ENCODE peak calls at places on chromosomes 11 and 22, in four cellular contexts. D, G, V and Y are unnamed samples.

GRCh38 chr11:44333271-44334218 is 23.6 kb upstream of the ALX4 start:
- DNase-seq in D (no peak), G (peak; percentile 21), V (no peak), Y (no peak)

GRCh38 chr11:64935634-64936081 is at the start of gene GPHA2:
- DNase-seq in D (peak; percentile 64), G (no peak), V (no peak), Y (peak; percentile 45)

GRCh38 chr11:113021111-113021510 is 59.9 kb downstream of the NCAM1 start:
- DNase-seq in D (no peak), G (no peak), V (no peak), Y (no peak)

GRCh38 chr11:36411202-36411640 is 98.9 kb downstream of the TRAF6 start:
- DNase-seq in D (no peak), G (no peak), V (no peak), Y (no peak)

GRCh38 chr11:82750643-82751139 is 17.0 kb upstream of the FAM181B start:
- DNase-seq in D (no peak), G (no peak), V (no peak), Y (peak; percentile 81)

GRCh38 chr22:49502126-49502826 is 325.4 kb downstream of the BRD1 start:
- DNase-seq in D (no peak), G (no peak), V (no peak), Y (no peak)

GRCh38 chr11:19935507-19935906 is 222.9 kb downstream of the NAV2 start:
- DNase-seq in D (no peak), G (peak; percentile 39), V (no peak), Y (no peak)

GRCh38 chr11:2143652-2144548 is 4.7 kb upstream of the IGF2 start:
- DNase-seq in D (peak; percentile 49), G (peak; percentile 40), V (no peak), Y (no peak)

GRCh38 chr11:6365659-6366058 is 24.6 kb upstream of the SMPD1 start:
- DNase-seq in D (no peak), G (no peak), V (no peak), Y (no peak)

DNA sequence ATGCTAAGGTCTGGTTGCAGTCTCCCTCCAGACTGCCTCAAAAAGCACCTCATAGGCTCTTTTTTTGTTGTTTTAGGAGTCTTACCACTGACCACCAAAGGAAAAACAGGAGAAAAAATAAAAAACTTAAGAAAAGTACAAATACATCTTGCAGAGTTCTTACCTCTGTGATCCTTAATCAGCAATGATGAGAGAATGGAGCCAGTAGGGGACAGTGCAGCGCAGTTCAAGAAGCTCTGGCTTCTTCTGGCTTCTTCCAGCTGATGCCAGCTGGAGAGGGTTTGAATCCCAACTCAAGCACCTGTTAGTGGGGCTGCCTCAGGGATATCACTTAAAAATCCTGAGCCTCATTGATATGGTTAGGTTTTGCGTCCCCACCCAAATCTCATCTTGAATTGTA is 223.3 kb upstream of the ISX start:
- DNase-seq in D (no peak), G (no peak), V (no peak), Y (peak; percentile 33)
- TF ChIP-seq CTCF in D (no peak), G (no peak), V (no peak), Y (peak; percentile 75)

GRCh38 chr22:39520874-39521857 is 804 bp downstream of the ATF4 start:
- DNase-seq in D (peak; percentile 76), G (peak; percentile 73), V (peak; percentile 66), Y (peak; percentile 69)

GRCh38 chr22:39520054-39520873 is at the start of gene ATF4:
- DNase-seq in D (peak; percentile 94), G (peak; percentile 99), V (peak; percentile 98), Y (peak; percentile 98)

GRCh38 chr22:39518996-39519680 is 1.2 kb upstream of the ATF4 start:
- DNase-seq in D (no peak), G (no peak), V (no peak), Y (peak; percentile 62)

GRCh38 chr22:39518124-39518786 is 2.1 kb upstream of the ATF4 start:
- DNase-seq in D (no peak), G (no peak), V (no peak), Y (no peak)

DNA sequence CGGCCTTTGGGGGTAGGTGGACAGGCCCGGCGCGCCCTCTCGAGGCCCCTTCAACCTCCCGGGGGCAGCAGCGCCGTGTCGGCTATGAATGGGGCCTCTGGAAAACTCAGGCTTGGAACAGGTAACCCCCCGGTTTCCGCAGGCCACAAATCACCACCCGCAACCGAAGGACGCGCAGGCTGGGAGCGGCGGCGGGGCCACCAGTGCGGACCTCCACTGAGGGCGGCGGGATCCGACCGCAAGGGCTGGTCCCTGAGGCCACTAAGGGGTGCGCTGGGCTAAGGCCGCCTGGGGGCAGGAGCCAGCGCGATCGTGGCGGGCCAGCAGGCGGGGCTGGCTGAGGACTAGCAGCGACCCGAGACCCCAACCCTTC is 695 bp upstream of the ATF4 start:
- DNase-seq in D (no peak), G (peak; percentile 64), V (peak; percentile 57), Y (peak; percentile 72)
- TF ChIP-seq CTCF in D (peak; percentile 10), G (peak; percentile 40), V (peak; percentile 12), Y (peak; percentile 32)

DNA sequence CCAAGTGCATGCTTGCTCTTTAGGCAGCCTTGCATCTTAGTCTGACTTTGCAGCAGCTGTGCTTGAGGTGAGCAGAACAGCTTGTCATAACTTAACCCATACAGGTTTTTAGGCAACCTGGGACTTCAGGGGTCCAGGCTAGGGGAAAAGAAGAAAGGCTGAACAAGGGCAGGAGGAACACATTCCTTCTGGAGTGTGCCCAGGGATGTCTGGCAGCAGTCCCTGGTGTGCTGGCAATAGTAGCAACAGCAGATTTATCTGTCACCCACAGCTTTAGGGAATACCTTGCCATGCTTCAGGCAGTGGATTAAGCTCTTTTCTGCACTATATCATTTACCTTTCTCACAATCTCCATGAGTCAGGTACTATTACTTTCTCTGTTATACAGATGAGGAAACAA is 513.0 kb downstream of the RAB38 start:
- DNase-seq in D (no peak), G (no peak), V (no peak), Y (no peak)
- TF ChIP-seq CTCF in D (no peak), G (no peak), V (no peak), Y (no peak)

GRCh38 chr11:93775289-93775688 is 8.8 kb upstream of the MED17 start:
- DNase-seq in D (peak; percentile 17), G (no peak), V (no peak), Y (peak; percentile 19)
- TF ChIP-seq CTCF in D (no peak), G (no peak), V (no peak), Y (peak; percentile 35)

DNA sequence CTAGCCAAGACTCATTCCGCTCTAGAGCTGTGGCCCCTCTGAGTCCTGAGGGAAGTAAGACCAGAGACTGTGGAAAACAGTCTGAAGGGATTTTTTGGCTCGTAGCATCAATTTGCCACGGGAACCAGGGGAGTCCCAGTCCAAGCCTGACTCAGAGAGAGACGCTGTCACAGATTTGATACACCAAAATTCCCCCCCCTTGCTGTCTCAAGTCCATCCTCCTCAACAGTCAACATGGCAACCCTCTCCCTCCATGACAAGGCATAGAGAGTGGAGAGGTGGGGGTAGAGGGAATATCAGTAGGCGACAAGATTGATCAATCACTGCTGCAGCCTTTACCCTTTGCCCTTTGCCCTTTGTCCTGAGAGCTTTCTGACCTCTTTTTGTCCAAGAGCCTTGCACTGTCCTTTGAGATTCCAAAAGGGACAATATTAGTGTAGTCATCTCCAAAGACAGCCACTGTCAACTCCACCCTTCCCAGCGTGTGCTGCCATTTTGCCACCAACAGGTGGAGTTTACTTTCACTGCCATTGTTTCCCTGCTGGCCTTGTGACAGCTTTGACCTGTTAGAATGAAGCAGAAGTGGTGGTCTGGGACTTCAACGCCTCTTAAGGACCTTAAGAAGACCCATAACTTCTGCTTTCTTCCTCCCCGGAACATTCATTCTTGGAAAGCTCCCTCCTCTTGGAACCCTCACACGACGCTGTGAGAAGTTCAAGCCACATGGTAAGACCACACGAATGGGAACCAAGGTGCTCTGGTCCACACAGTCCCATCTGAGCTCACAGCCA is 7.3 kb downstream of the SLC15A3 start:
- DNase-seq in D (no peak), G (no peak), V (no peak), Y (no peak)
- TF ChIP-seq CTCF in D (peak; percentile 26), G (peak; percentile 21), V (no peak), Y (peak; percentile 43)

GRCh38 chr22:33798401-33798800 is 121.9 kb downstream of the LARGE1 start:
- DNase-seq in D (no peak), G (no peak), V (no peak), Y (no peak)

GRCh38 chr22:33793464-33793863 is 126.8 kb downstream of the LARGE1 start:
- DNase-seq in D (no peak), G (no peak), V (no peak), Y (no peak)

GRCh38 chr22:33792837-33793236 is 127.4 kb downstream of the LARGE1 start:
- DNase-seq in D (peak; percentile 29), G (no peak), V (no peak), Y (no peak)

GRCh38 chr22:33796494-33796893 is 123.8 kb downstream of the LARGE1 start:
- DNase-seq in D (no peak), G (no peak), V (no peak), Y (no peak)
- TF ChIP-seq CTCF in D (no peak), G (no peak), V (no peak), Y (peak; percentile 17)

GRCh38 chr22:39375646-39376045 is 23.9 kb upstream of the TAB1 start:
- DNase-seq in D (no peak), G (no peak), V (no peak), Y (no peak)

GRCh38 chr22:39380331-39380730 is 19.2 kb upstream of the TAB1 start:
- DNase-seq in D (no peak), G (no peak), V (no peak), Y (no peak)

GRCh38 chr22:39369186-39369585 is 19.4 kb downstream of the SYNGR1 start:
- DNase-seq in D (no peak), G (no peak), V (no peak), Y (no peak)

GRCh38 chr22:39374191-39374590 is 24.4 kb downstream of the SYNGR1 start:
- DNase-seq in D (no peak), G (no peak), V (no peak), Y (no peak)

GRCh38 chr22:39374801-39375200 is 24.8 kb upstream of the TAB1 start:
- DNase-seq in D (no peak), G (no peak), V (no peak), Y (no peak)
- TF ChIP-seq CTCF in D (no peak), G (no peak), V (no peak), Y (no peak)

DNA sequence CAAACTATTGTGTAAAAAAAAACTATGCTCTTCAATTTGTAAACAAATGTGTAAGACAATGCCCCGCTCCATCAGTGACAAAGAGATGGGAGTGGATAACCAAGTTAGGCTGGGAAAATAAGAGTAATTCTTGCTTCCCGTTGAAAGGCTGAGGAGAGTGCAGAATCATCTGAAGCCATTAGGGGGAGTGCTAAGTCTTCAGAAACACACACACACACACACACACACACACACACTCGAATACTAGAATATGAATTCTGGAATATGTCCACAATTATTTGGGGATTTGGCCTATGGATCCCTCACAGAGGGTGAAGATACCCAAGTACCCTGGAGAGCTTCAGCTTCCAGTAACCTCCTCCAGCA is 27.8 kb upstream of the ROBO3 start:
- DNase-seq in D (no peak), G (peak; percentile 71), V (no peak), Y (peak; percentile 50)
- TF ChIP-seq CTCF in D (no peak), G (peak; percentile 77), V (no peak), Y (peak; percentile 53)

GRCh38 chr11:69355959-69356702 is 62.2 kb downstream of the MYEOV start:
- DNase-seq in D (no peak), G (no peak), V (no peak), Y (no peak)

GRCh38 chr11:69358398-69359080 is 64.6 kb downstream of the MYEOV start:
- DNase-seq in D (no peak), G (no peak), V (no peak), Y (no peak)

GRCh38 chr11:69355346-69355940 is 61.5 kb downstream of the MYEOV start:
- DNase-seq in D (no peak), G (no peak), V (no peak), Y (no peak)

GRCh38 chr11:69357458-69358397 is 63.8 kb downstream of the MYEOV start:
- DNase-seq in D (no peak), G (no peak), V (no peak), Y (no peak)

GRCh38 chr11:69356703-69357457 is 62.9 kb downstream of the MYEOV start:
- DNase-seq in D (no peak), G (no peak), V (no peak), Y (no peak)
- TF ChIP-seq CTCF in D (no peak), G (no peak), V (no peak), Y (no peak)